ENCODE peak calls at places on chromosomes 6 and 20, in eight cellular contexts. D is endodermal cell, E is EL, I is MM.1S, W is AG04449, A is sigmoid colon, X is C1 segment of cervical spinal cord, J is spleen. C is an unnamed sample.

GRCh38 chr20:45792513-45793118 is 862 bp downstream of the DNTTIP1 start:
- DNase-seq in A (no peak), X (no peak), D (no peak), W (no peak), I (no peak), E (no peak), J (peak; percentile 82), C (no peak)

GRCh38 chr20:31719644-31720485 is 2.8 kb downstream of the BCL2L1 start:
- DNase-seq in X (peak; percentile 60), I (no peak), W (no peak), A (no peak), D (peak; percentile 64), J (no peak), E (peak; percentile 82), C (no peak)

GRCh38 chr20:38692436-38693411 is 31.6 kb upstream of the SLC32A1 start:
- DNase-seq in A (no peak), X (peak; percentile 28), D (peak; percentile 97), E (peak; percentile 57), W (no peak), J (no peak), I (peak; percentile 63), C (peak; percentile 6)

GRCh38 chr6:14159090-14159489 is 41.5 kb downstream of the CD83 start:
- DNase-seq in J (no peak), X (no peak), I (no peak), E (no peak), A (no peak), W (no peak), D (peak; percentile 52), C (no peak)

GRCh38 chr6:52286798-52287432 is 2.4 kb upstream of the MCM3 start:
- DNase-seq in J (no peak), W (peak; percentile 12), I (peak; percentile 61), A (peak; percentile 76), D (peak; percentile 88), E (peak; percentile 79), X (peak; percentile 24), C (peak; percentile 50)

GRCh38 chr6:170261643-170262480 is 29.0 kb downstream of the DLL1 start:
- DNase-seq in X (no peak), I (no peak), W (no peak), A (peak; percentile 52), D (no peak), J (peak; percentile 39), E (no peak), C (no peak)

GRCh38 chr6:6588924-6589696 is 590 bp downstream of the LY86 start:
- DNase-seq in A (no peak), E (no peak), J (no peak), D (no peak), W (no peak), I (no peak), X (no peak), C (no peak)

GRCh38 chr6:79719248-79719975 is 88.3 kb downstream of the SH3BGRL2 start:
- DNase-seq in E (peak; percentile 34), A (no peak), W (no peak), I (no peak), X (no peak), D (no peak), J (no peak), C (peak; percentile 43)

GRCh38 chr20:34582911-34583310 is 24.4 kb downstream of the MAP1LC3A start:
- DNase-seq in E (peak; percentile 54), J (no peak), A (no peak), X (no peak), W (no peak), D (no peak), I (no peak), C (no peak)

GRCh38 chr20:7505835-7506221 is 434.4 kb downstream of the HAO1 start:
- DNase-seq in I (peak; percentile 42), J (no peak), A (no peak), X (no peak), E (no peak), D (no peak), W (no peak), C (no peak)

GRCh38 chr6:38310061-38310460 is 329.7 kb downstream of the BTBD9 start:
- DNase-seq in W (no peak), X (peak; percentile 34), A (no peak), D (peak; percentile 44), I (no peak), E (no peak), J (no peak), C (no peak)

GRCh38 chr6:36609582-36609981 is 15.4 kb downstream of the SRSF3 start:
- DNase-seq in J (no peak), X (no peak), W (no peak), A (peak; percentile 30), E (no peak), I (no peak), D (no peak), C (no peak)

GRCh38 chr6:90525421-90525820 is 61.5 kb downstream of the MAP3K7 start:
- DNase-seq in J (no peak), E (no peak), I (no peak), W (no peak), X (no peak), D (no peak), A (no peak), C (no peak)

GRCh38 chr6:41836660-41837052 is 49.2 kb downstream of the TOMM6 start:
- DNase-seq in J (no peak), E (peak; percentile 5), D (no peak), W (no peak), I (no peak), A (no peak), X (no peak), C (no peak)

GRCh38 chr6:167311286-167311685 is 13.6 kb upstream of the TTLL2 start:
- DNase-seq in I (no peak), W (no peak), X (peak; percentile 44), J (no peak), E (no peak), A (peak; percentile 78), D (no peak), C (peak; percentile 12)

GRCh38 chr6:143594647-143595046 is 83.1 kb upstream of the PHACTR2 start:
- DNase-seq in I (no peak), E (no peak), J (no peak), W (no peak), A (no peak), D (no peak), X (no peak), C (no peak)

GRCh38 chr6:53306819-53307347 is 41.9 kb downstream of the ELOVL5 start:
- DNase-seq in I (peak; percentile 46), J (no peak), W (no peak), D (no peak), E (no peak), X (no peak), A (no peak), C (no peak)

GRCh38 chr6:34671801-34672656 is 24.5 kb downstream of the ILRUN start:
- DNase-seq in D (no peak), E (peak; percentile 72), A (no peak), W (no peak), J (peak; percentile 89), I (peak; percentile 45), X (no peak), C (no peak)

GRCh38 chr20:21613512-21613911 is 92.0 kb upstream of the PAX1 start:
- DNase-seq in I (no peak), J (no peak), D (no peak), E (no peak), W (no peak), A (no peak), X (no peak), C (no peak)

C was measured in occipital lobe.